ENCODE peak calls at places on chromosomes 5 and 9, in six cellular contexts. L is IMR-90; T is Peyer's patch; W is mucosa of descending colon; M is CD8-positive, alpha-beta memory T cell; P is pancreas. R is an unnamed sample.

GRCh38 chr5:40780199-40780598 is 18.0 kb downstream of the PRKAA1 start:
- DNase-seq in L (no peak), T (no peak), W (no peak), M (no peak), P (no peak), R (no peak)

GRCh38 chr9:121645853-121646807 is 5.3 kb upstream of the DAB2IP start:
- DNase-seq in L (no peak), T (no peak), W (no peak), M (no peak), P (no peak), R (no peak)

GRCh38 chr5:152367554-152367953 is 37.5 kb downstream of the NMUR2 start:
- DNase-seq in L (no peak), T (no peak), W (no peak), M (no peak), P (no peak), R (no peak)

GRCh38 chr5:101590384-101590783 is 687.3 kb upstream of the ST8SIA4 start:
- DNase-seq in L (no peak), T (no peak), W (no peak), M (no peak), P (no peak), R (peak; percentile 55)

GRCh38 chr5:146313027-146313426 is 25.6 kb upstream of the POU4F3 start:
- DNase-seq in L (no peak), T (no peak), W (no peak), M (no peak), P (no peak), R (no peak)

GRCh38 chr5:137101544-137101943 is 397.6 kb downstream of the SPOCK1 start:
- DNase-seq in L (peak; percentile 39), T (no peak), W (no peak), M (no peak), P (no peak), R (no peak)

GRCh38 chr5:133687212-133688051 is 75.1 kb upstream of the FSTL4 start:
- DNase-seq in L (no peak), T (no peak), W (no peak), M (no peak), P (no peak), R (peak; percentile 78)

GRCh38 chr5:79459626-79460025 is 54.3 kb downstream of the HOMER1 start:
- DNase-seq in L (no peak), T (no peak), W (no peak), M (no peak), P (no peak), R (no peak)

GRCh38 chr9:117815315-117815714 is 111.1 kb downstream of the TLR4 start:
- DNase-seq in L (no peak), T (no peak), W (no peak), M (peak; percentile 1), P (no peak), R (no peak)

GRCh38 chr5:133985540-133986180 is 17.2 kb upstream of the C5orf15 start:
- DNase-seq in L (no peak), T (no peak), W (no peak), M (no peak), P (no peak), R (no peak)

GRCh38 chr5:90173299-90174030 is 236.1 kb downstream of the CETN3 start:
- DNase-seq in L (no peak), T (no peak), W (no peak), M (no peak), P (no peak), R (no peak)

GRCh38 chr9:121751686-121752445 is 100.4 kb downstream of the DAB2IP start:
- DNase-seq in L (no peak), T (no peak), W (no peak), M (no peak), P (no peak), R (no peak)

GRCh38 chr5:57349214-57349613 is 133.4 kb downstream of the ACTBL2 start:
- DNase-seq in L (no peak), T (no peak), W (no peak), M (no peak), P (no peak), R (no peak)

GRCh38 chr5:97046270-97046982 is 96.0 kb downstream of the LIX1 start:
- DNase-seq in L (peak; percentile 25), T (no peak), W (no peak), M (no peak), P (no peak), R (no peak)

GRCh38 chr5:43647789-43648188 is 44.8 kb downstream of the NNT start:
- DNase-seq in L (no peak), T (no peak), W (no peak), M (no peak), P (no peak), R (no peak)

GRCh38 chr5:43652537-43653302 is 49.7 kb downstream of the NNT start:
- DNase-seq in L (no peak), T (no peak), W (no peak), M (no peak), P (no peak), R (no peak)

GRCh38 chr5:43646997-43647396 is 44.0 kb downstream of the NNT start:
- DNase-seq in L (peak; percentile 57), T (no peak), W (no peak), M (no peak), P (no peak), R (no peak)

GRCh38 chr5:43648499-43649124 is 45.6 kb downstream of the NNT start:
- DNase-seq in L (peak; percentile 13), T (no peak), W (no peak), M (no peak), P (no peak), R (no peak)

DNA sequence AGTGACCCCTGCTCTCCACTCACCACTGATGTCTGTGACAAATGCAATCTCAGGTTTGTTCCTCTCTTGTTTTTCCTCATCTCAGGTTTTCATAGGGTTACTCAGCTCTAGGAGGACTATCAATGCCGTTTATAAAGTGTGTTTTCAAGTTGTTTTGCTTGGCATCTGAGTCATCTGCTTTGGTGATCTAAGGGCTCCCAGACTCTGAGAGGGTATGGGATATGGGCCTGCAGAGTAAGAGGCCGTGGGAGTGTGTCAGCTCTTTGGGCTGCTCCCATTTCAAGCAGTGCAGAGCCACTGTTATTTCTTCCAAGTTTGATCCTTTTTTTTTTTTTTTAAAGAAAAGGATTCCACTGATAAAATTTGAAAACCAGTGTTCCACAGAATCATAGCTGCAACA is 46.3 kb downstream of the NNT start:
- DNase-seq in L (peak; percentile 88), T (no peak), W (no peak), M (no peak), P (no peak), R (no peak)
- H3K36me3 ChIP-seq in L (peaks cover 14% of the 10 kb centered on the region), T (peaks cover 3% of the 10 kb centered on the region), W (no peaks in the 10 kb centered on the region), M (peaks cover 22% of the 10 kb centered on the region), P (peaks cover 32% of the 10 kb centered on the region), R (peaks cover 35% of the 10 kb centered on the region)

DNA sequence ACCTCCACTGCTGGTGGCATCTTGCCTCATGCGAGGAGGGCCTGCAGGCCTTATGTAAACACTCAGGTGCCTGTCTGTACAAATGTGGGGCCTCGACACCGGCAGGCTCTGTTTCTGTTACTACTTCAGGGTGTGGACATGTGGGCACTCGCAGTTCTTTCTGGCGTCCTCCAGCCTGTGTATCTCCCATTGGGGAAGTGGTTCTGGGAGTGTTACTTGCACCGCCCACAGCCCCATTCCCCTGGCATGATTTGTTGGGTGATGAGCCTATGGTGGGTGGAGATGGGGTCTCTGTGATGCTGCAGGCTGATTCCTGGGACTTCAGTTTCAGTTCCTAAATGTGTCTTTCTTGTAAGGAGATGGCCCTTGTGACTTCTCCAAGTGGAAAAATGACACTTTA is 82.1 kb upstream of the PITX1 start:
- DNase-seq in L (no peak), T (no peak), W (no peak), M (no peak), P (peak; percentile 32), R (no peak)
- H3K4me1 ChIP-seq in L (peaks cover 7% of the 10 kb centered on the region), T (no peaks in the 10 kb centered on the region), W (no peaks in the 10 kb centered on the region), M (no peaks in the 10 kb centered on the region), P (no peaks in the 10 kb centered on the region), R (peaks cover 2% of the 10 kb centered on the region)

GRCh38 chr5:170749911-170750431 is 33.6 kb upstream of the GABRP start:
- DNase-seq in L (no peak), T (no peak), W (no peak), M (no peak), P (no peak), R (peak; percentile 20)

GRCh38 chr5:170746952-170747340 is 36.6 kb upstream of the GABRP start:
- DNase-seq in L (no peak), T (no peak), W (no peak), M (no peak), P (no peak), R (peak; percentile 44)

GRCh38 chr5:170747851-170748250 is 35.7 kb upstream of the GABRP start:
- DNase-seq in L (no peak), T (no peak), W (no peak), M (no peak), P (no peak), R (peak; percentile 91)

GRCh38 chr5:170747357-170747756 is 36.2 kb upstream of the GABRP start:
- DNase-seq in L (no peak), T (no peak), W (no peak), M (no peak), P (no peak), R (peak; percentile 27)

DNA sequence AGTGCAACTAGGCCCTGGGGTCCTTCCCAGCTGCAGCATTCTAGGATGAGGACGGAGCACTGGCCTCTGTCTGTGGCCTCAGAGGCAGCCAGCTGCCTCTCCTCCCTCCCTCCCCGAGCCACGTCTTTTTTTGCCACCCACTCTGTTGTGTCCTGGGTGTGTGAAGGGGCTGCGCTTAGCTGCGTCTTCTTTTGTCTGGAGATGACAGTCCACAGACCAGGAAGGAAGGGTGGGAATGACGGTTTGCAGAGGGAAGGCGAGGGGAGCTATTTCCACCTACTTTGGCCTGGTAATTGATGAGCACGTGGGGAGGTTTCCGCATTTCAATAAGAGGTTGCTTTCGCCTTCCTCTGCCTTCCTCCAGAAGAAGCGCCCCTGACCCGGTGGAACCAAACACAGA is 34.5 kb upstream of the GABRP start:
- DNase-seq in L (no peak), T (no peak), W (no peak), M (no peak), P (no peak), R (peak; percentile 49)
- H3K36me3 ChIP-seq in L (no peaks in the 10 kb centered on the region), T (no peaks in the 10 kb centered on the region), W (no peaks in the 10 kb centered on the region), M (no peaks in the 10 kb centered on the region), P (no peaks in the 10 kb centered on the region), R (no peaks in the 10 kb centered on the region)

DNA sequence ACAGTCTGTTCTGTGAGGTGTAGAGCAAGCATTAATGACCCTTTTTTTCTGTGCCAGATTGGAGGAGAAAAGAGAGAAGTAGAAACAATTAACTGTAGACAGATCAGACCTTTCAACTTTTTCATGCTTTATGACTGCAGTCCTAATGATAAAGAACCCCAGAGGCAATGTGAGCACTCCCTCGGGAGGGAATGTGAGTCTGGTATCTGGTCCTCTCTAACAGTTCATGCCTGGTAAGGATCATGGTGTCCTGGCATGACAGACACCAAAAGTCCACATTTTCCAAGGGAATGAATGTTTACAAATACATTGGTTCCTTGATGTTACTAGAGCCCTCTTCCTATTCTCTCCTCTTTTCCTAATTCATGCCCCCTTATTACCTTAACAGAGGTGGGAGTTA is 70.3 kb downstream of the MTAP start:
- DNase-seq in L (no peak), T (no peak), W (no peak), M (no peak), P (no peak), R (no peak)
- H3K4me1 ChIP-seq in L (no peaks in the 10 kb centered on the region), T (no peaks in the 10 kb centered on the region), W (no peaks in the 10 kb centered on the region), M (no peaks in the 10 kb centered on the region), P (no peaks in the 10 kb centered on the region), R (no peaks in the 10 kb centered on the region)

GRCh38 chr5:110753620-110754019 is 14.8 kb downstream of the SLC25A46 start:
- DNase-seq in L (no peak), T (no peak), W (no peak), M (no peak), P (no peak), R (no peak)
- H3K36me3 ChIP-seq in L (peaks cover 6% of the 10 kb centered on the region), T (no peaks in the 10 kb centered on the region), W (no peaks in the 10 kb centered on the region), M (peaks cover 5% of the 10 kb centered on the region), P (peaks cover 20% of the 10 kb centered on the region), R (peaks cover 39% of the 10 kb centered on the region)

R was measured in endodermal cell.